ENCODE peak calls at places on chromosomes 5 and 9, in five cellular contexts. M is GM20000, H is choroid plexus epithelial cell, O is body of pancreas, R is GM13976. T is an unnamed sample.
A peak's percentile ranks its signal among the peaks of the same experiment; 100 is the strongest.

GRCh38 chr5:141488591-141489478 is at the start of gene PCDHGC5:
- DNase-seq in M (peak; percentile 8), H (peak; percentile 53), R (no peak), O (no peak), T (no peak)

GRCh38 chr5:143227301-143227700 is 176.2 kb downstream of the NR3C1 start:
- DNase-seq in O (no peak), R (no peak), M (no peak), H (no peak), T (no peak)

GRCh38 chr5:120527251-120527650 is 63.2 kb downstream of the PRR16 start:
- DNase-seq in M (no peak), H (no peak), R (no peak), O (no peak), T (no peak)

GRCh38 chr5:72600401-72600981 is 93.3 kb upstream of the ZNF366 start:
- DNase-seq in O (no peak), M (no peak), H (peak; percentile 68), R (no peak), T (no peak)

GRCh38 chr5:175654807-175655206 is 3.1 kb upstream of the HRH2 start:
- DNase-seq in R (no peak), H (no peak), M (no peak), O (no peak), T (peak; percentile 49)

GRCh38 chr5:160463775-160464465 is 42.3 kb downstream of the PTTG1 start:
- DNase-seq in R (no peak), M (no peak), H (peak; percentile 72), O (peak; percentile 20), T (no peak)

GRCh38 chr5:37774912-37775483 is 64.8 kb downstream of the GDNF start:
- DNase-seq in O (no peak), H (peak; percentile 51), R (peak; percentile 28), M (no peak), T (peak; percentile 57)

GRCh38 chr9:18887546-18887945 is 145.5 kb downstream of the SAXO1 start:
- DNase-seq in H (no peak), M (no peak), O (no peak), R (no peak), T (no peak)

GRCh38 chr5:139895647-139896046 is 100.0 kb downstream of the PSD2 start:
- DNase-seq in R (no peak), H (no peak), M (no peak), O (peak; percentile 50), T (no peak)

GRCh38 chr5:68288756-68289134 is 73.2 kb downstream of the PIK3R1 start:
- DNase-seq in R (no peak), M (peak; percentile 21), O (peak; percentile 29), H (no peak), T (no peak)

GRCh38 chr9:38172601-38173000 is 103.6 kb upstream of the SHB start:
- DNase-seq in R (no peak), O (no peak), M (no peak), H (no peak), T (no peak)

GRCh38 chr9:120676767-120677402 is 37.4 kb downstream of the MEGF9 start:
- DNase-seq in R (no peak), H (no peak), O (no peak), M (no peak), T (no peak)

GRCh38 chr5:160399402-160400353 is at the start of gene FAM200C:
- DNase-seq in H (peak; percentile 97), R (peak; percentile 93), M (peak; percentile 89), O (peak; percentile 94), T (peak; percentile 73)

GRCh38 chr9:2570615-2571479 is 50.7 kb upstream of the VLDLR start:
- DNase-seq in O (peak; percentile 96), R (peak; percentile 18), H (peak; percentile 78), M (peak; percentile 17), T (peak; percentile 67)

GRCh38 chr5:1860949-1861348 is 21.8 kb downstream of the IRX4 start:
- DNase-seq in R (no peak), H (no peak), O (no peak), M (no peak), T (no peak)

GRCh38 chr5:116763987-116764866 is 189.6 kb upstream of the SEMA6A start:
- DNase-seq in O (no peak), R (peak; percentile 73), M (peak; percentile 56), H (peak; percentile 64), T (no peak)

GRCh38 chr5:71587709-71588532 is 781 bp downstream of the MCCC2 start:
- DNase-seq in O (no peak), M (peak; percentile 32), R (peak; percentile 52), H (no peak), T (peak; percentile 35)

GRCh38 chr5:95781101-95781583 is 41.4 kb downstream of the GLRX start:
- DNase-seq in R (peak; percentile 78), M (peak; percentile 75), O (peak; percentile 79), H (peak; percentile 92), T (peak; percentile 86)

GRCh38 chr5:61969347-61969746 is 336.7 kb upstream of the KIF2A start:
- DNase-seq in R (no peak), M (no peak), O (no peak), H (no peak), T (no peak)

GRCh38 chr9:91948061-91948422 is 2.0 kb downstream of the ROR2 start:
- DNase-seq in H (peak; percentile 78), O (no peak), M (no peak), R (no peak), T (no peak)

GRCh38 chr9:98839166-98839565 is 31.7 kb downstream of the GALNT12 start:
- DNase-seq in H (no peak), M (no peak), O (no peak), R (no peak), T (no peak)

GRCh38 chr9:34500623-34501267 is 22.0 kb downstream of the ENHO start:
- DNase-seq in O (peak; percentile 61), M (peak; percentile 72), H (peak; percentile 47), R (peak; percentile 74), T (peak; percentile 84)

GRCh38 chr5:91331705-91332104 is 51.4 kb downstream of the ARRDC3 start:
- DNase-seq in M (no peak), O (no peak), R (no peak), H (no peak), T (no peak)

GRCh38 chr5:154482528-154483449 is 4.8 kb upstream of the HAND1 start:
- DNase-seq in H (no peak), M (no peak), O (no peak), R (no peak), T (no peak)

GRCh38 chr9:121308765-121309164 is 40.8 kb downstream of the GSN start:
- DNase-seq in R (no peak), H (no peak), M (no peak), O (no peak), T (no peak)

GRCh38 chr9:107872457-107873192 is 383.1 kb upstream of the KLF4 start:
- DNase-seq in M (no peak), R (no peak), O (no peak), H (no peak), T (no peak)

GRCh38 chr9:123359546-123359945 is 3.5 kb downstream of the CRB2 start:
- DNase-seq in H (no peak), M (no peak), R (no peak), O (peak; percentile 36), T (no peak)

GRCh38 chr9:109506097-109506712 is 8.1 kb upstream of the PTPN3 start:
- DNase-seq in R (no peak), M (no peak), O (no peak), H (peak; percentile 32), T (no peak)

GRCh38 chr5:134526483-134527155 is 1.1 kb downstream of the JADE2 start:
- DNase-seq in R (peak; percentile 85), O (peak; percentile 83), H (peak; percentile 73), M (peak; percentile 87), T (peak; percentile 93)

GRCh38 chr5:134524219-134524825 is 1.1 kb upstream of the JADE2 start:
- DNase-seq in H (peak; percentile 82), R (peak; percentile 78), O (peak; percentile 94), M (peak; percentile 82), T (peak; percentile 78)

GRCh38 chr5:134525687-134526482 is 415 bp downstream of the JADE2 start:
- DNase-seq in H (peak; percentile 91), M (peak; percentile 76), O (peak; percentile 83), R (peak; percentile 68), T (peak; percentile 77)

GRCh38 chr5:134523543-134524136 is 1.8 kb upstream of the JADE2 start:
- DNase-seq in R (no peak), M (no peak), O (no peak), H (peak; percentile 61), T (no peak)

DNA sequence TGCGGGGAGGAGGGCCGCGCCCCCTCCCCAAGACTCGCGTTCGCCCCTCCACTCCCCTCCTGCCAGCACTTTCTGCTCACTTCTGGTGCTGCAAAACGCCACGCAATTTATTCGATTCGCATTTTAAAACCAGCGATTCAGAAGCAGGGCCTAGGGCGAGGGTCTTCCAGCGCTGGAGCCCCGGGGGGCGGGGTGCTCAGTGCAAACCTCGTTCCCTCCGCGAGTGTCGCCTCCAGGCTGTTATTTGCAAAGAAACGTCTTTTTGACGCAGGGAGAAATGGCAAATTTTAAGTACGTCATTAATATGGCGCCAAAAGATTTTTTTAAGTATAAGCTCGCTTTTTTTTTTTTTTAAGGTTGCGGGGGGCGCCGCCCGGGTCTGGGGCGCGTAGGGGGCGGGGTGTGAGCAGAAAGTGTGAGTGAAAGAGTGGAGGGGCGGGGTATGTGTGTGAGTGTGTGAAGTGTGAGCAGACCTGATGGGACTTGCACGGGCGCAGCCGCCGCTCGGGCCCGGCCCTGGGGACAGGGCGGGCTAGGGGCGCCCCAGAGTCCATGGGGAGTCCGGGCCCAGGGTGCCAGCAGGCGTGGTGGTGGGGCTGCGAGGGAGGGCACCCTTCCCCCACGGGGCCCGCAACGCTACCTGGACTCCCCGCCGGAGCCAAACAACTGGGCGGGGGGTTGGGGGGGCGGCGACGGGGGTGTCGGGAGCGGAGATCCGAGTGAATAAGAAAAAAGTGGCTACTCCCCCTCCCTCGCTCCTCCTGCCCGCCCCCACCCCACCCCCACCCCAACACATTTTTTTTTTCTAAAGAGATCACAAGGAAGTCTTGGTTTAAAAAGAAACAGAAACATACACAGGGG is at the start of gene JADE2:
- DNase-seq in R (peak; percentile 88), O (peak; percentile 77), M (peak; percentile 90), H (peak; percentile 77), T (peak; percentile 86)
- TF ChIP-seq CTCF in R (no peak), O (no peak), M (no peak), H (peak; percentile 12), T (no peak)

GRCh38 chr5:125673359-125673950 is 749.8 kb upstream of the GRAMD2B start:
- DNase-seq in R (no peak), H (no peak), M (no peak), O (no peak), T (no peak)
- TF ChIP-seq CTCF in R (no peak), H (peak; percentile 15), M (no peak), O (no peak), T (no peak)

GRCh38 chr9:841371-842209 is at the start of gene DMRT1:
- DNase-seq in M (no peak), R (peak; percentile 53), H (no peak), O (no peak), T (peak; percentile 12)

GRCh38 chr9:842918-843468 is 1.5 kb downstream of the DMRT1 start:
- DNase-seq in M (no peak), O (no peak), R (no peak), H (no peak), T (no peak)

DNA sequence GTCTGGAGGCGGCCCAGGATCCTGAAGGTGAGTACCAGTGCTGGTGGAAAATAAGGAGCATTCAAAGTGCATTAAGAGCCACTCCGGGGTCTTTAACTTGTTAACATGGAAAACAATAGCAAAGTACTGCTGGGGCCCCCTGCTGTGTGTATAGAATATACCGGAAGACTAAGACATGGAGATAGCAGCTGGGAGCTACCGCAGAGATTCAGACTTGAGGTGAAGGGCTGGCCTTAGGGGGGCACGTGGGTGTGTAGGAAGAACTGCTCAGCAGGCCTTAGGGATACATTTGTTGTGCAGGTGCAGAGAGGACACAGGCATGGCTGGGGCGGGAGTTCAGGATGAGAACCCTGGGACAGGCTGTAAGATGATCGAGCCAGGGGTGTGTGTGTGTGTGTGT is 1.2 kb upstream of the DMRT1 start:
- DNase-seq in M (no peak), H (no peak), O (no peak), R (no peak), T (peak; percentile 22)
- TF ChIP-seq CTCF in M (no peak), H (no peak), O (no peak), R (no peak), T (no peak)

GRCh38 chr5:151040211-151040747 is 19.9 kb downstream of the GPX3 start:
- DNase-seq in M (no peak), H (peak; percentile 70), O (no peak), R (no peak), T (no peak)
- TF ChIP-seq CTCF in M (no peak), H (peak; percentile 37), O (no peak), R (no peak), T (no peak)